ENCODE peak calls at places on chromosomes 11 and 22, in ten cellular contexts. Z, J, V, Q, Y, L, P, T, E and M are unnamed samples.

GRCh38 chr11:76721755-76722677 is 51.5 kb upstream of the LRRC32 start:
- DNase-seq in Z (peak; percentile 84), J (peak; percentile 69), V (peak; percentile 78), Q (peak; percentile 84), Y (peak; percentile 80), L (peak; percentile 89), P (peak; percentile 82), T (peak; percentile 79), E (peak; percentile 89), M (peak; percentile 92)

GRCh38 chr11:133956650-133957633 is at the start of gene IGSF9B:
- DNase-seq in Z (peak; percentile 97), J (peak; percentile 74), V (peak; percentile 88), Q (peak; percentile 90), Y (peak; percentile 81), L (peak; percentile 88), P (peak; percentile 91), T (no peak), E (peak; percentile 97), M (no peak)

GRCh38 chr22:20912494-20912893 is 4.7 kb upstream of the CRKL start:
- DNase-seq in Z (no peak), J (no peak), V (no peak), Q (no peak), Y (no peak), L (no peak), P (no peak), T (no peak), E (no peak), M (no peak)

GRCh38 chr11:120334894-120335462 is 1.2 kb upstream of the ARHGEF12 start:
- DNase-seq in Z (no peak), J (peak; percentile 75), V (peak; percentile 27), Q (peak; percentile 83), Y (peak; percentile 76), L (peak; percentile 70), P (peak; percentile 80), T (peak; percentile 83), E (peak; percentile 92), M (no peak)

GRCh38 chr11:65102142-65103095 is 6.4 kb downstream of the VPS51 start:
- DNase-seq in Z (no peak), J (no peak), V (no peak), Q (no peak), Y (no peak), L (no peak), P (no peak), T (no peak), E (peak; percentile 86), M (no peak)

GRCh38 chr11:7595016-7595869 is 78.1 kb downstream of the CYB5R2 start:
- DNase-seq in Z (no peak), J (no peak), V (no peak), Q (no peak), Y (no peak), L (no peak), P (no peak), T (no peak), E (peak; percentile 39), M (no peak)

GRCh38 chr11:71153005-71153395 is 99.4 kb downstream of the SHANK2 start:
- DNase-seq in Z (no peak), J (peak; percentile 49), V (no peak), Q (no peak), Y (peak; percentile 38), L (no peak), P (no peak), T (no peak), E (peak; percentile 16), M (peak; percentile 55)

GRCh38 chr11:100692290-100692689 is 5.2 kb downstream of the ARHGAP42 start:
- DNase-seq in Z (no peak), J (no peak), V (no peak), Q (no peak), Y (no peak), L (no peak), P (no peak), T (no peak), E (no peak), M (no peak)

GRCh38 chr22:41001722-41002122 is 50.5 kb downstream of the RBX1 start:
- DNase-seq in Z (no peak), J (no peak), V (no peak), Q (no peak), Y (peak; percentile 34), L (no peak), P (no peak), T (peak; percentile 48), E (peak; percentile 65), M (no peak)

GRCh38 chr11:9796276-9796675 is 132.4 kb downstream of the SWAP70 start:
- DNase-seq in Z (no peak), J (no peak), V (no peak), Q (no peak), Y (no peak), L (no peak), P (no peak), T (no peak), E (no peak), M (no peak)

GRCh38 chr11:33500865-33501479 is 199.7 kb downstream of the C11orf91 start:
- DNase-seq in Z (no peak), J (peak; percentile 38), V (no peak), Q (peak; percentile 43), Y (peak; percentile 25), L (peak; percentile 49), P (no peak), T (peak; percentile 46), E (peak; percentile 77), M (no peak)

GRCh38 chr11:26847977-26848376 is 126.1 kb upstream of the SLC5A12 start:
- DNase-seq in Z (no peak), J (no peak), V (no peak), Q (no peak), Y (no peak), L (no peak), P (no peak), T (no peak), E (no peak), M (no peak)

GRCh38 chr11:104830508-104830907 is 67.8 kb downstream of the CASP12 start:
- DNase-seq in Z (no peak), J (no peak), V (no peak), Q (no peak), Y (no peak), L (no peak), P (no peak), T (no peak), E (no peak), M (no peak)

GRCh38 chr11:130775306-130776043 is 140.8 kb downstream of the SNX19 start:
- DNase-seq in Z (no peak), J (no peak), V (no peak), Q (no peak), Y (peak; percentile 35), L (no peak), P (no peak), T (peak; percentile 40), E (no peak), M (no peak)

GRCh38 chr11:77402218-77402556 is 71.7 kb downstream of the PAK1 start:
- DNase-seq in Z (no peak), J (no peak), V (no peak), Q (no peak), Y (no peak), L (no peak), P (no peak), T (no peak), E (no peak), M (no peak)

GRCh38 chr11:120835601-120836228 is 188.2 kb upstream of the TBCEL start:
- DNase-seq in Z (no peak), J (no peak), V (peak; percentile 26), Q (no peak), Y (no peak), L (no peak), P (no peak), T (no peak), E (no peak), M (no peak)

GRCh38 chr11:18324381-18324780 is 2.0 kb downstream of the GTF2H1 start:
- DNase-seq in Z (no peak), J (no peak), V (no peak), Q (no peak), Y (no peak), L (no peak), P (no peak), T (no peak), E (no peak), M (no peak)

GRCh38 chr11:102410382-102410784 is 42.2 kb downstream of the TMEM123 start:
- DNase-seq in Z (no peak), J (no peak), V (no peak), Q (no peak), Y (no peak), L (no peak), P (no peak), T (no peak), E (no peak), M (no peak)

GRCh38 chr11:6602096-6602940 is 1.1 kb downstream of the RRP8 start:
- DNase-seq in Z (no peak), J (no peak), V (no peak), Q (no peak), Y (no peak), L (peak; percentile 1), P (no peak), T (no peak), E (no peak), M (no peak)

GRCh38 chr22:16959345-16959930 is 48.6 kb downstream of the GAB4 start:
- DNase-seq in Z (no peak), J (no peak), V (no peak), Q (no peak), Y (no peak), L (no peak), P (no peak), T (no peak), E (no peak), M (no peak)

GRCh38 chr11:46444305-46444704 is 52.7 kb upstream of the CHRM4 start:
- DNase-seq in Z (no peak), J (no peak), V (no peak), Q (no peak), Y (no peak), L (no peak), P (no peak), T (no peak), E (no peak), M (no peak)

GRCh38 chr11:124405611-124406010 is 6.8 kb upstream of the OR8B3 start:
- DNase-seq in Z (no peak), J (no peak), V (no peak), Q (no peak), Y (no peak), L (no peak), P (no peak), T (no peak), E (no peak), M (no peak)

GRCh38 chr22:45265546-45265945 is 19.2 kb upstream of the UPK3A start:
- DNase-seq in Z (no peak), J (no peak), V (no peak), Q (no peak), Y (no peak), L (no peak), P (no peak), T (no peak), E (no peak), M (no peak)

GRCh38 chr11:61071880-61072279 is 30.4 kb upstream of the CD5 start:
- DNase-seq in Z (no peak), J (no peak), V (no peak), Q (no peak), Y (no peak), L (no peak), P (no peak), T (no peak), E (no peak), M (peak; percentile 57)

GRCh38 chr11:67371549-67372231 is 1.7 kb downstream of the CLCF1 start:
- DNase-seq in Z (no peak), J (peak; percentile 65), V (no peak), Q (no peak), Y (peak; percentile 74), L (peak; percentile 53), P (no peak), T (no peak), E (peak; percentile 62), M (no peak)